ENCODE peak calls at places on chromosome 14, in six cellular contexts. F is hepatocyte, I is stomach, R is transverse colon, J is adipocyte, M is BE2C. U is an unnamed sample.

GRCh38 chr14:77059276-77059934 is 30.9 kb upstream of the IRF2BPL start:
- DNase-seq in F (peak; percentile 60), I (peak; percentile 56), R (no peak), J (peak; percentile 65), M (peak; percentile 95), U (no peak)

GRCh38 chr14:54730156-54730961 is 163.4 kb downstream of the SAMD4A start:
- DNase-seq in F (no peak), I (no peak), R (peak; percentile 16), J (peak; percentile 72), M (no peak), U (no peak)

GRCh38 chr14:32200368-32201195 is 1.3 kb upstream of the RNU6-7 start:
- DNase-seq in F (no peak), I (no peak), R (no peak), J (no peak), M (no peak), U (no peak)

GRCh38 chr14:33799705-33800269 is 151.1 kb downstream of the EGLN3 start:
- DNase-seq in F (no peak), I (no peak), R (no peak), J (no peak), M (peak; percentile 10), U (no peak)

GRCh38 chr14:36952702-36953101 is 219.7 kb downstream of the SLC25A21 start:
- DNase-seq in F (no peak), I (no peak), R (no peak), J (peak; percentile 79), M (no peak), U (peak; percentile 34)

GRCh38 chr14:31024042-31024480 is 1.4 kb upstream of the AP4S1 start:
- DNase-seq in F (no peak), I (no peak), R (no peak), J (peak; percentile 32), M (no peak), U (no peak)

GRCh38 chr14:89617471-89618291 is 200.6 kb upstream of the FOXN3 start:
- DNase-seq in F (peak; percentile 35), I (peak; percentile 45), R (peak; percentile 59), J (peak; percentile 75), M (peak; percentile 35), U (no peak)

GRCh38 chr14:97785495-97785894 is 988.3 kb downstream of the VRK1 start:
- DNase-seq in F (no peak), I (no peak), R (no peak), J (no peak), M (no peak), U (no peak)

GRCh38 chr14:80475074-80475473 is 263.8 kb upstream of the DIO2 start:
- DNase-seq in F (no peak), I (no peak), R (no peak), J (peak; percentile 45), M (no peak), U (no peak)

GRCh38 chr14:105466491-105467248 is 8.0 kb upstream of the CRIP2 start:
- DNase-seq in F (no peak), I (no peak), R (no peak), J (no peak), M (no peak), U (no peak)
- H3K36me3 ChIP-seq in F (no peaks in the 10 kb centered on the region), I (peaks cover 92% of the 10 kb centered on the region), R (peaks cover 14% of the 10 kb centered on the region), J (peaks cover 34% of the 10 kb centered on the region), M (peaks cover 72% of the 10 kb centered on the region), U (no peaks in the 10 kb centered on the region)

DNA sequence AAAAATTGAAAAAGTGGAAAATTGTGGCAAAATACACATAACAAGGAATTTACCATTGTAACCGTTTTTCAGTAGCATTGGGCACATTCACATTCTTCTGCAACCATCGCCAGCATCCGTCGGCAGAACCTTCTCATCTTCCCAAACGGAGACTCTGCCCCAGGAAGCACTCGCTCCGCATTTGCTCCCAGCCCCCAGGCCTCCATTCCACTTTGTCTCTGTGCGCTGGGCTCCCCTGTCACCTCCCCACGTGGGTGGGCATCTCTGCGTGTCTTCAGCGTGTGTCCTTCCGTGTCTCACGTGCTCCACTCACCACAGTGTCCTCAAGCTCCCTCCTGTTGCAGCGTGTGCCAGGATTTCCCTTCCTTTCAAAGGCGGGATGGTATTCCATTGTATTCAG is 9.9 kb downstream of the GPR132 start:
- DNase-seq in F (no peak), I (no peak), R (no peak), J (no peak), M (no peak), U (no peak)
- H3K36me3 ChIP-seq in F (no peaks in the 10 kb centered on the region), I (no peaks in the 10 kb centered on the region), R (no peaks in the 10 kb centered on the region), J (no peaks in the 10 kb centered on the region), M (no peaks in the 10 kb centered on the region), U (no peaks in the 10 kb centered on the region)

GRCh38 chr14:50602035-50602434 is 42.1 kb downstream of the ATL1 start:
- DNase-seq in F (no peak), I (no peak), R (no peak), J (no peak), M (no peak), U (no peak)
- H3K36me3 ChIP-seq in F (no peaks in the 10 kb centered on the region), I (no peaks in the 10 kb centered on the region), R (no peaks in the 10 kb centered on the region), J (no peaks in the 10 kb centered on the region), M (no peaks in the 10 kb centered on the region), U (no peaks in the 10 kb centered on the region)

DNA sequence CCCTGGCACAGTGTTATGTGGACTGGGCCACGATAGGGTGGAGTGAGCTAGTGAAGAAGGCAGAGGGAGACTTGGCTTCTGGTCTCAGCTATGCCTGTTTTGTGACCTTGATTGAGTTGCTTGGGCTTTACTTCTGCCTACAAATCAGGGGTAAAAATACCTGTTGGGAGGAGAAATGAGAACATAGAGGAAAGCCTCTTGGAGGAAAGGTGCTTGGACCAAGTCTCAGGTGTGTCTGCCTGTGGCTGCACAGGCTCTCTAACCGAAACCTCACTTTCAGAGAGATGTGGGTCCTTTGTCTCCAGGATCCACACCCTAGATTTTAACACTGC is 4.9 kb downstream of the SDR39U1 start:
- DNase-seq in F (no peak), I (no peak), R (no peak), J (no peak), M (no peak), U (no peak)
- H3K36me3 ChIP-seq in F (no peaks in the 10 kb centered on the region), I (peaks cover 81% of the 10 kb centered on the region), R (peaks cover 27% of the 10 kb centered on the region), J (peaks cover 71% of the 10 kb centered on the region), M (peaks cover 29% of the 10 kb centered on the region), U (peaks cover 4% of the 10 kb centered on the region)

GRCh38 chr14:102971836-102972606 is 49.6 kb downstream of the AMN start:
- DNase-seq in F (no peak), I (no peak), R (no peak), J (no peak), M (no peak), U (no peak)
- H3K36me3 ChIP-seq in F (no peaks in the 10 kb centered on the region), I (peaks cover 100% of the 10 kb centered on the region), R (peaks cover 81% of the 10 kb centered on the region), J (peaks cover 94% of the 10 kb centered on the region), M (peaks cover 73% of the 10 kb centered on the region), U (peaks cover 2% of the 10 kb centered on the region)